ENCODE peak calls at places on chromosomes 3 and 15, in nine cellular contexts. One of them, this sample, is unnamed.

GRCh38 chr3:4862973-4863372 is 116.3 kb upstream of the BHLHE40 start:
- DNase-seq in NCI-H1417: no peak
- DNase-seq in ovary: no peak
- DNase-seq in NCI-H1092 treated with DMSO at 0.1 percent for 48 hours: no peak
- DNase-seq in iris pigment epithelial cell: no peak
- DNase-seq in stimulated activated CD4-positive, alpha-beta T cell treated with anti-CD3 and anti-CD28 coated beads, Interleukin-1b, Interleukin-23, amount 100 ng/mL, for 1 hour: no peak
- DNase-seq in stimulated activated CD8-positive, alpha-beta memory T cell treated with anti-CD3 and anti-CD28 coated beads, Interleukin-7, amount 100 ng/mL, for 48 hours: no peak
- DNase-seq in HT1080: no peak
- DNase-seq in heart right ventricle: no peak
- DNase-seq in this sample: no peak

GRCh38 chr3:194306109-194306686 is 44.9 kb downstream of the CPN2 start:
- DNase-seq in heart right ventricle: no peak
- DNase-seq in stimulated activated CD8-positive, alpha-beta memory T cell treated with anti-CD3 and anti-CD28 coated beads, Interleukin-7, amount 100 ng/mL, for 48 hours: peak
- DNase-seq in stimulated activated CD4-positive, alpha-beta T cell treated with anti-CD3 and anti-CD28 coated beads, Interleukin-1b, Interleukin-23, amount 100 ng/mL, for 1 hour: peak
- DNase-seq in ovary: no peak
- DNase-seq in NCI-H1417: peak
- DNase-seq in HT1080: no peak
- DNase-seq in NCI-H1092 treated with DMSO at 0.1 percent for 48 hours: peak
- DNase-seq in iris pigment epithelial cell: no peak
- DNase-seq in this sample: no peak

GRCh38 chr3:139304383-139304782 is 39.4 kb upstream of the MRPS22 start:
- DNase-seq in NCI-H1092 treated with DMSO at 0.1 percent for 48 hours: no peak
- DNase-seq in NCI-H1417: no peak
- DNase-seq in ovary: no peak
- DNase-seq in heart right ventricle: no peak
- DNase-seq in iris pigment epithelial cell: no peak
- DNase-seq in stimulated activated CD8-positive, alpha-beta memory T cell treated with anti-CD3 and anti-CD28 coated beads, Interleukin-7, amount 100 ng/mL, for 48 hours: no peak
- DNase-seq in stimulated activated CD4-positive, alpha-beta T cell treated with anti-CD3 and anti-CD28 coated beads, Interleukin-1b, Interleukin-23, amount 100 ng/mL, for 1 hour: no peak
- DNase-seq in HT1080: no peak
- DNase-seq in this sample: no peak

GRCh38 chr3:51777985-51778384 is 1.1 kb downstream of the IQCF6 start:
- DNase-seq in ovary: no peak
- DNase-seq in stimulated activated CD4-positive, alpha-beta T cell treated with anti-CD3 and anti-CD28 coated beads, Interleukin-1b, Interleukin-23, amount 100 ng/mL, for 1 hour: no peak
- DNase-seq in NCI-H1092 treated with DMSO at 0.1 percent for 48 hours: peak
- DNase-seq in HT1080: no peak
- DNase-seq in heart right ventricle: peak
- DNase-seq in NCI-H1417: peak
- DNase-seq in stimulated activated CD8-positive, alpha-beta memory T cell treated with anti-CD3 and anti-CD28 coated beads, Interleukin-7, amount 100 ng/mL, for 48 hours: no peak
- DNase-seq in iris pigment epithelial cell: no peak
- DNase-seq in this sample: peak

GRCh38 chr3:55894605-55895004 is 407.5 kb upstream of the WNT5A start:
- DNase-seq in ovary: no peak
- DNase-seq in heart right ventricle: no peak
- DNase-seq in iris pigment epithelial cell: no peak
- DNase-seq in NCI-H1417: no peak
- DNase-seq in stimulated activated CD4-positive, alpha-beta T cell treated with anti-CD3 and anti-CD28 coated beads, Interleukin-1b, Interleukin-23, amount 100 ng/mL, for 1 hour: no peak
- DNase-seq in HT1080: no peak
- DNase-seq in stimulated activated CD8-positive, alpha-beta memory T cell treated with anti-CD3 and anti-CD28 coated beads, Interleukin-7, amount 100 ng/mL, for 48 hours: no peak
- DNase-seq in NCI-H1092 treated with DMSO at 0.1 percent for 48 hours: no peak
- DNase-seq in this sample: no peak

GRCh38 chr15:31456329-31457060 is 129.9 kb downstream of the KLF13 start:
- DNase-seq in heart right ventricle: no peak
- DNase-seq in stimulated activated CD8-positive, alpha-beta memory T cell treated with anti-CD3 and anti-CD28 coated beads, Interleukin-7, amount 100 ng/mL, for 48 hours: no peak
- DNase-seq in ovary: no peak
- DNase-seq in iris pigment epithelial cell: no peak
- DNase-seq in stimulated activated CD4-positive, alpha-beta T cell treated with anti-CD3 and anti-CD28 coated beads, Interleukin-1b, Interleukin-23, amount 100 ng/mL, for 1 hour: no peak
- DNase-seq in HT1080: no peak
- DNase-seq in NCI-H1417: no peak
- DNase-seq in NCI-H1092 treated with DMSO at 0.1 percent for 48 hours: no peak
- DNase-seq in this sample: no peak

GRCh38 chr3:122350814-122351418 is 25.9 kb downstream of the CSTA start:
- DNase-seq in iris pigment epithelial cell: peak
- DNase-seq in stimulated activated CD4-positive, alpha-beta T cell treated with anti-CD3 and anti-CD28 coated beads, Interleukin-1b, Interleukin-23, amount 100 ng/mL, for 1 hour: no peak
- DNase-seq in HT1080: no peak
- DNase-seq in NCI-H1092 treated with DMSO at 0.1 percent for 48 hours: no peak
- DNase-seq in stimulated activated CD8-positive, alpha-beta memory T cell treated with anti-CD3 and anti-CD28 coated beads, Interleukin-7, amount 100 ng/mL, for 48 hours: no peak
- DNase-seq in ovary: no peak
- DNase-seq in heart right ventricle: no peak
- DNase-seq in NCI-H1417: no peak
- DNase-seq in this sample: no peak

GRCh38 chr3:133991637-133992036 is 38.1 kb downstream of the SLCO2A1 start:
- DNase-seq in ovary: no peak
- DNase-seq in iris pigment epithelial cell: no peak
- DNase-seq in HT1080: peak
- DNase-seq in stimulated activated CD4-positive, alpha-beta T cell treated with anti-CD3 and anti-CD28 coated beads, Interleukin-1b, Interleukin-23, amount 100 ng/mL, for 1 hour: no peak
- DNase-seq in NCI-H1417: no peak
- DNase-seq in stimulated activated CD8-positive, alpha-beta memory T cell treated with anti-CD3 and anti-CD28 coated beads, Interleukin-7, amount 100 ng/mL, for 48 hours: no peak
- DNase-seq in NCI-H1092 treated with DMSO at 0.1 percent for 48 hours: no peak
- DNase-seq in heart right ventricle: no peak
- DNase-seq in this sample: no peak

GRCh38 chr15:37362414-37362813 is 262.1 kb upstream of the MEIS2 start:
- DNase-seq in NCI-H1417: no peak
- DNase-seq in stimulated activated CD8-positive, alpha-beta memory T cell treated with anti-CD3 and anti-CD28 coated beads, Interleukin-7, amount 100 ng/mL, for 48 hours: no peak
- DNase-seq in iris pigment epithelial cell: no peak
- DNase-seq in heart right ventricle: no peak
- DNase-seq in HT1080: no peak
- DNase-seq in NCI-H1092 treated with DMSO at 0.1 percent for 48 hours: no peak
- DNase-seq in ovary: no peak
- DNase-seq in stimulated activated CD4-positive, alpha-beta T cell treated with anti-CD3 and anti-CD28 coated beads, Interleukin-1b, Interleukin-23, amount 100 ng/mL, for 1 hour: no peak
- DNase-seq in this sample: no peak

GRCh38 chr15:41429003-41429890 is 12.4 kb downstream of the RTF1 start:
- DNase-seq in heart right ventricle: no peak
- DNase-seq in ovary: no peak
- DNase-seq in iris pigment epithelial cell: peak
- DNase-seq in HT1080: no peak
- DNase-seq in NCI-H1092 treated with DMSO at 0.1 percent for 48 hours: no peak
- DNase-seq in stimulated activated CD4-positive, alpha-beta T cell treated with anti-CD3 and anti-CD28 coated beads, Interleukin-1b, Interleukin-23, amount 100 ng/mL, for 1 hour: no peak
- DNase-seq in NCI-H1417: no peak
- DNase-seq in stimulated activated CD8-positive, alpha-beta memory T cell treated with anti-CD3 and anti-CD28 coated beads, Interleukin-7, amount 100 ng/mL, for 48 hours: no peak
- DNase-seq in this sample: no peak

GRCh38 chr3:69189487-69189886 is 67.1 kb upstream of the LMOD3 start:
- DNase-seq in NCI-H1417: no peak
- DNase-seq in NCI-H1092 treated with DMSO at 0.1 percent for 48 hours: no peak
- DNase-seq in HT1080: no peak
- DNase-seq in heart right ventricle: no peak
- DNase-seq in stimulated activated CD4-positive, alpha-beta T cell treated with anti-CD3 and anti-CD28 coated beads, Interleukin-1b, Interleukin-23, amount 100 ng/mL, for 1 hour: no peak
- DNase-seq in iris pigment epithelial cell: no peak
- DNase-seq in ovary: no peak
- DNase-seq in stimulated activated CD8-positive, alpha-beta memory T cell treated with anti-CD3 and anti-CD28 coated beads, Interleukin-7, amount 100 ng/mL, for 48 hours: no peak
- DNase-seq in this sample: no peak

GRCh38 chr3:44885618-44886017 is 11.2 kb downstream of the TGM4 start:
- DNase-seq in HT1080: peak
- DNase-seq in heart right ventricle: no peak
- DNase-seq in NCI-H1092 treated with DMSO at 0.1 percent for 48 hours: no peak
- DNase-seq in NCI-H1417: no peak
- DNase-seq in iris pigment epithelial cell: peak
- DNase-seq in stimulated activated CD4-positive, alpha-beta T cell treated with anti-CD3 and anti-CD28 coated beads, Interleukin-1b, Interleukin-23, amount 100 ng/mL, for 1 hour: no peak
- DNase-seq in stimulated activated CD8-positive, alpha-beta memory T cell treated with anti-CD3 and anti-CD28 coated beads, Interleukin-7, amount 100 ng/mL, for 48 hours: no peak
- DNase-seq in ovary: no peak
- DNase-seq in this sample: peak

GRCh38 chr3:133937756-133938601 is 42.3 kb upstream of the RAB6B start:
- DNase-seq in ovary: peak
- DNase-seq in NCI-H1092 treated with DMSO at 0.1 percent for 48 hours: no peak
- DNase-seq in iris pigment epithelial cell: no peak
- DNase-seq in stimulated activated CD4-positive, alpha-beta T cell treated with anti-CD3 and anti-CD28 coated beads, Interleukin-1b, Interleukin-23, amount 100 ng/mL, for 1 hour: no peak
- DNase-seq in NCI-H1417: no peak
- DNase-seq in heart right ventricle: no peak
- DNase-seq in stimulated activated CD8-positive, alpha-beta memory T cell treated with anti-CD3 and anti-CD28 coated beads, Interleukin-7, amount 100 ng/mL, for 48 hours: no peak
- DNase-seq in HT1080: no peak
- DNase-seq in this sample: no peak

GRCh38 chr15:44101944-44102343 is 93.1 kb downstream of the FRMD5 start:
- DNase-seq in NCI-H1417: no peak
- DNase-seq in HT1080: peak
- DNase-seq in stimulated activated CD8-positive, alpha-beta memory T cell treated with anti-CD3 and anti-CD28 coated beads, Interleukin-7, amount 100 ng/mL, for 48 hours: no peak
- DNase-seq in iris pigment epithelial cell: peak
- DNase-seq in heart right ventricle: no peak
- DNase-seq in stimulated activated CD4-positive, alpha-beta T cell treated with anti-CD3 and anti-CD28 coated beads, Interleukin-1b, Interleukin-23, amount 100 ng/mL, for 1 hour: no peak
- DNase-seq in NCI-H1092 treated with DMSO at 0.1 percent for 48 hours: no peak
- DNase-seq in ovary: no peak
- DNase-seq in this sample: peak

GRCh38 chr3:101809178-101810022 is 30.4 kb downstream of the NXPE3 start:
- DNase-seq in HT1080: peak
- DNase-seq in heart right ventricle: no peak
- DNase-seq in ovary: peak
- DNase-seq in NCI-H1092 treated with DMSO at 0.1 percent for 48 hours: peak
- DNase-seq in NCI-H1417: no peak
- DNase-seq in stimulated activated CD8-positive, alpha-beta memory T cell treated with anti-CD3 and anti-CD28 coated beads, Interleukin-7, amount 100 ng/mL, for 48 hours: no peak
- DNase-seq in iris pigment epithelial cell: peak
- DNase-seq in stimulated activated CD4-positive, alpha-beta T cell treated with anti-CD3 and anti-CD28 coated beads, Interleukin-1b, Interleukin-23, amount 100 ng/mL, for 1 hour: no peak
- DNase-seq in this sample: peak

GRCh38 chr3:53944019-53944418 is 52.4 kb upstream of the SELENOK start:
- DNase-seq in heart right ventricle: no peak
- DNase-seq in NCI-H1417: no peak
- DNase-seq in stimulated activated CD4-positive, alpha-beta T cell treated with anti-CD3 and anti-CD28 coated beads, Interleukin-1b, Interleukin-23, amount 100 ng/mL, for 1 hour: no peak
- DNase-seq in ovary: no peak
- DNase-seq in iris pigment epithelial cell: no peak
- DNase-seq in stimulated activated CD8-positive, alpha-beta memory T cell treated with anti-CD3 and anti-CD28 coated beads, Interleukin-7, amount 100 ng/mL, for 48 hours: no peak
- DNase-seq in NCI-H1092 treated with DMSO at 0.1 percent for 48 hours: no peak
- DNase-seq in HT1080: no peak
- DNase-seq in this sample: no peak

GRCh38 chr3:104388624-104389023 is 978.1 kb upstream of the ALCAM start:
- DNase-seq in NCI-H1092 treated with DMSO at 0.1 percent for 48 hours: peak
- DNase-seq in ovary: no peak
- DNase-seq in stimulated activated CD4-positive, alpha-beta T cell treated with anti-CD3 and anti-CD28 coated beads, Interleukin-1b, Interleukin-23, amount 100 ng/mL, for 1 hour: no peak
- DNase-seq in stimulated activated CD8-positive, alpha-beta memory T cell treated with anti-CD3 and anti-CD28 coated beads, Interleukin-7, amount 100 ng/mL, for 48 hours: no peak
- DNase-seq in iris pigment epithelial cell: peak
- DNase-seq in NCI-H1417: peak
- DNase-seq in HT1080: no peak
- DNase-seq in heart right ventricle: no peak
- DNase-seq in this sample: no peak

GRCh38 chr3:94063497-94064119 is 747 bp downstream of the NSUN3 start:
- DNase-seq in ovary: no peak
- DNase-seq in iris pigment epithelial cell: peak
- DNase-seq in HT1080: no peak
- DNase-seq in NCI-H1092 treated with DMSO at 0.1 percent for 48 hours: peak
- DNase-seq in stimulated activated CD4-positive, alpha-beta T cell treated with anti-CD3 and anti-CD28 coated beads, Interleukin-1b, Interleukin-23, amount 100 ng/mL, for 1 hour: no peak
- DNase-seq in NCI-H1417: no peak
- DNase-seq in stimulated activated CD8-positive, alpha-beta memory T cell treated with anti-CD3 and anti-CD28 coated beads, Interleukin-7, amount 100 ng/mL, for 48 hours: no peak
- DNase-seq in heart right ventricle: no peak
- DNase-seq in this sample: no peak

GRCh38 chr3:40828741-40829415 is 304.1 kb downstream of the ZNF621 start:
- DNase-seq in heart right ventricle: no peak
- DNase-seq in stimulated activated CD4-positive, alpha-beta T cell treated with anti-CD3 and anti-CD28 coated beads, Interleukin-1b, Interleukin-23, amount 100 ng/mL, for 1 hour: no peak
- DNase-seq in iris pigment epithelial cell: no peak
- DNase-seq in NCI-H1092 treated with DMSO at 0.1 percent for 48 hours: no peak
- DNase-seq in HT1080: no peak
- DNase-seq in ovary: no peak
- DNase-seq in stimulated activated CD8-positive, alpha-beta memory T cell treated with anti-CD3 and anti-CD28 coated beads, Interleukin-7, amount 100 ng/mL, for 48 hours: no peak
- DNase-seq in NCI-H1417: no peak
- DNase-seq in this sample: no peak

GRCh38 chr15:75371901-75372688 is 3.7 kb upstream of the MAN2C1 start:
- DNase-seq in stimulated activated CD4-positive, alpha-beta T cell treated with anti-CD3 and anti-CD28 coated beads, Interleukin-1b, Interleukin-23, amount 100 ng/mL, for 1 hour: no peak
- DNase-seq in HT1080: no peak
- DNase-seq in iris pigment epithelial cell: peak
- DNase-seq in NCI-H1417: no peak
- DNase-seq in NCI-H1092 treated with DMSO at 0.1 percent for 48 hours: no peak
- DNase-seq in ovary: no peak
- DNase-seq in heart right ventricle: no peak
- DNase-seq in stimulated activated CD8-positive, alpha-beta memory T cell treated with anti-CD3 and anti-CD28 coated beads, Interleukin-7, amount 100 ng/mL, for 48 hours: no peak
- DNase-seq in this sample: no peak

GRCh38 chr15:59018833-59019232 is 31.4 kb downstream of the RNF111 start:
- DNase-seq in stimulated activated CD4-positive, alpha-beta T cell treated with anti-CD3 and anti-CD28 coated beads, Interleukin-1b, Interleukin-23, amount 100 ng/mL, for 1 hour: no peak
- DNase-seq in stimulated activated CD8-positive, alpha-beta memory T cell treated with anti-CD3 and anti-CD28 coated beads, Interleukin-7, amount 100 ng/mL, for 48 hours: no peak
- DNase-seq in heart right ventricle: no peak
- DNase-seq in iris pigment epithelial cell: no peak
- DNase-seq in NCI-H1092 treated with DMSO at 0.1 percent for 48 hours: no peak
- DNase-seq in ovary: no peak
- DNase-seq in NCI-H1417: no peak
- DNase-seq in HT1080: no peak
- DNase-seq in this sample: no peak

GRCh38 chr3:108489776-108490175 is 20.6 kb downstream of the MYH15 start:
- DNase-seq in ovary: peak
- DNase-seq in stimulated activated CD4-positive, alpha-beta T cell treated with anti-CD3 and anti-CD28 coated beads, Interleukin-1b, Interleukin-23, amount 100 ng/mL, for 1 hour: peak
- DNase-seq in NCI-H1417: peak
- DNase-seq in iris pigment epithelial cell: peak
- DNase-seq in NCI-H1092 treated with DMSO at 0.1 percent for 48 hours: peak
- DNase-seq in HT1080: peak
- DNase-seq in stimulated activated CD8-positive, alpha-beta memory T cell treated with anti-CD3 and anti-CD28 coated beads, Interleukin-7, amount 100 ng/mL, for 48 hours: no peak
- DNase-seq in heart right ventricle: peak
- DNase-seq in this sample: peak

GRCh38 chr3:31729082-31729481 is 196.4 kb downstream of the STT3B start:
- DNase-seq in stimulated activated CD8-positive, alpha-beta memory T cell treated with anti-CD3 and anti-CD28 coated beads, Interleukin-7, amount 100 ng/mL, for 48 hours: no peak
- DNase-seq in stimulated activated CD4-positive, alpha-beta T cell treated with anti-CD3 and anti-CD28 coated beads, Interleukin-1b, Interleukin-23, amount 100 ng/mL, for 1 hour: no peak
- DNase-seq in heart right ventricle: no peak
- DNase-seq in NCI-H1417: no peak
- DNase-seq in iris pigment epithelial cell: no peak
- DNase-seq in NCI-H1092 treated with DMSO at 0.1 percent for 48 hours: no peak
- DNase-seq in ovary: no peak
- DNase-seq in HT1080: no peak
- DNase-seq in this sample: no peak